ENCODE peak calls at places on chromosomes 16 and 17, in nine cellular contexts. K, Y, P, G, Z, S, W, V and I are unnamed samples.

GRCh38 chr17:29682987-29683386 is 60.3 kb upstream of the CORO6 start:
- DNase-seq in Z (no peak), K (no peak), Y (no peak), S (no peak), W (no peak), V (no peak), P (no peak), G (no peak), I (no peak)

GRCh38 chr17:50100921-50101345 is 5.8 kb downstream of the PDK2 start:
- DNase-seq in Z (no peak), K (no peak), Y (no peak), V (no peak), G (no peak), S (no peak), P (no peak), W (no peak), I (no peak)

GRCh38 chr16:84044108-84044488 is 1.5 kb upstream of the SLC38A8 start:
- DNase-seq in S (peak; percentile 53), G (peak; percentile 41), V (no peak), Y (no peak), K (no peak), W (peak; percentile 29), P (peak; percentile 39), Z (no peak), I (no peak)

GRCh38 chr17:66777689-66778225 is 57.2 kb upstream of the CACNG5 start:
- DNase-seq in Z (no peak), Y (no peak), W (no peak), P (no peak), V (no peak), G (no peak), S (no peak), K (no peak), I (no peak)

GRCh38 chr16:24075929-24076716 is 180.0 kb upstream of the CACNG3 start:
- DNase-seq in K (no peak), S (no peak), W (no peak), V (no peak), Y (no peak), P (no peak), G (peak; percentile 10), Z (no peak), I (no peak)

GRCh38 chr17:48646183-48647102 is 20.3 kb upstream of the HOXB9 start:
- DNase-seq in V (no peak), K (peak; percentile 88), P (no peak), G (peak; percentile 53), S (peak; percentile 80), W (no peak), Z (no peak), Y (no peak), I (no peak)

GRCh38 chr16:88914750-88915368 is 48.4 kb upstream of the PABPN1L start:
- DNase-seq in V (peak; percentile 81), S (no peak), P (no peak), G (no peak), Z (no peak), Y (no peak), K (no peak), W (peak; percentile 62), I (no peak)

GRCh38 chr17:79631640-79632431 is 21.0 kb upstream of the RBFOX3 start:
- DNase-seq in S (no peak), Y (no peak), P (no peak), K (peak; percentile 10), W (no peak), Z (peak; percentile 17), G (no peak), V (peak; percentile 12), I (peak; percentile 1)

GRCh38 chr16:23999663-24000062 is 163.9 kb downstream of the PRKCB start:
- DNase-seq in Y (no peak), Z (no peak), G (no peak), P (no peak), V (no peak), K (no peak), S (no peak), W (no peak), I (no peak)

GRCh38 chr16:8831450-8832382 is 34.1 kb downstream of the PMM2 start:
- DNase-seq in W (no peak), S (no peak), K (no peak), V (no peak), P (no peak), G (no peak), Z (no peak), Y (no peak), I (no peak)

GRCh38 chr17:57261084-57261461 is 4.8 kb downstream of the MSI2 start:
- DNase-seq in S (no peak), Y (no peak), K (no peak), W (no peak), G (no peak), Z (no peak), P (no peak), V (no peak), I (no peak)

GRCh38 chr16:11909653-11910551 is 5.9 kb downstream of the GSPT1 start:
- DNase-seq in K (no peak), V (no peak), Z (no peak), Y (no peak), G (no peak), S (no peak), P (no peak), W (no peak), I (no peak)
- H3K27ac ChIP-seq in K (no peak overlapping the region), V (peak overlapping the region; percentile 44), Z (no peak overlapping the region), Y (no peak overlapping the region), G (no peak overlapping the region), S (no peak overlapping the region), P (no peak overlapping the region), W (no peak overlapping the region), I (no peak overlapping the region)

GRCh38 chr16:71915350-71915749 is 20.0 kb downstream of the IST1 start:
- DNase-seq in P (no peak), K (no peak), Y (no peak), Z (no peak), G (no peak), S (no peak), W (no peak), V (no peak), I (no peak)

GRCh38 chr16:71917900-71918299 is 22.6 kb downstream of the IST1 start:
- DNase-seq in V (no peak), P (no peak), Y (no peak), W (peak; percentile 26), G (no peak), Z (no peak), K (no peak), S (no peak), I (no peak)

GRCh38 chr16:71912483-71912882 is 17.2 kb downstream of the IST1 start:
- DNase-seq in P (no peak), W (no peak), S (no peak), G (no peak), Z (no peak), V (no peak), Y (no peak), K (no peak), I (no peak)

GRCh38 chr16:71916397-71916920 is 21.1 kb downstream of the IST1 start:
- DNase-seq in S (no peak), Y (no peak), Z (no peak), P (no peak), K (no peak), W (peak; percentile 19), V (no peak), G (no peak), I (no peak)

DNA sequence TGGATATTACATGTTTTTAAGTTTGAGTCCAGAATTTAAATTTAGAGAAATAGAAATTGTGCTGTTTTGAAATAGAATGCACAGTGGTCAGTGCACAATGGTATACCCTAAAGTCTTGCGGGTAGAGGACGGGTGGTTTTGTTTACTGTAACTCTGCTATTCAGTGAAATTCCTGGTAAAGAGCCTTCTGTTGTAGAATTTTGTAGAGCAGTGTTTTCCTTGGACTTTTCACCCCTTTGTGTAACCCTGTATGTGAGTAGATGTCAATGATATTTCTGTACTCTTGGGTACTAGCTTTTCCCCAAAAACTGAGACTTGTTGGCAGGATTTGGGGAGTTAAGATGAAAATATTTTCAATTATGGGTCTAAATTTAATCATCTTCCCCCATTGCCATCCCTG is 19.5 kb downstream of the IST1 start:
- DNase-seq in G (no peak), S (no peak), K (no peak), Z (no peak), Y (no peak), W (no peak), P (no peak), V (no peak), I (no peak)
- H3K9me3 ChIP-seq in G (peaks cover 8% of the 10 kb centered on the region), S (peaks cover 6% of the 10 kb centered on the region), K (no peaks in the 10 kb centered on the region), Z (no peaks in the 10 kb centered on the region), Y (no peaks in the 10 kb centered on the region), W (no peaks in the 10 kb centered on the region), P (no peaks in the 10 kb centered on the region), V (no peaks in the 10 kb centered on the region), I (no peaks in the 10 kb centered on the region)

GRCh38 chr16:27223226-27223610 is 19.9 kb downstream of the KDM8 start:
- DNase-seq in V (no peak), Y (no peak), Z (no peak), K (no peak), W (no peak), P (no peak), S (no peak), G (no peak), I (no peak)
- H3K27ac ChIP-seq in V (peak overlapping the region; percentile 81), Y (no peak overlapping the region), Z (no peak overlapping the region), K (peak overlapping the region; percentile 17), W (peak overlapping the region; percentile 86), P (no peak overlapping the region), S (no peak overlapping the region), G (no peak overlapping the region), I (no peak overlapping the region)

DNA sequence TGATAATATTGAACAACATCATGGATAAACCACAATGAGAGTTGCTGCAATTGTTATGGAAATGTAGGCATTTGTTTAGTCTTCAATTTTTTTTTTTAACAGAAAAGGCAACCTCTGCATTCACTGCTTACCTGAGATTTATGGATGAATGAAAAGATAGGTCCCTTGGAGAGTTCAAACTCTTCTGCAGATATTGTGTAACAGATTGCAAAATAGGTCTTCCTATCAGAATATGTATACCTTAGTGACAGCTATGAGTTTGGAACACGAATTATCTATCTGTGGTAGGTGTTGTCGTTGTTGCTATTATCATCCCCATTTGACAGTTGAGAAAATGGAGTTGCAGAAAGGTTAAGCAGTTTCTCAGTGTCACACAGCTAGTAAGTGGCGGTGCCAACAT is 1.2 kb upstream of the KCNJ16 start:
- DNase-seq in Y (no peak), P (no peak), W (no peak), G (no peak), V (no peak), S (no peak), K (no peak), Z (no peak), I (no peak)
- H3K9me3 ChIP-seq in Y (no peaks in the 10 kb centered on the region), P (no peaks in the 10 kb centered on the region), W (no peaks in the 10 kb centered on the region), G (peaks cover 3% of the 10 kb centered on the region), V (no peaks in the 10 kb centered on the region), S (no peaks in the 10 kb centered on the region), K (no peaks in the 10 kb centered on the region), Z (no peaks in the 10 kb centered on the region), I (no peaks in the 10 kb centered on the region)

GRCh38 chr16:3819741-3820724 is 60.5 kb downstream of the CREBBP start:
- DNase-seq in Z (peak; percentile 38), Y (no peak), W (peak; percentile 97), S (peak; percentile 67), G (peak; percentile 27), K (no peak), P (peak; percentile 64), V (no peak), I (peak; percentile 47)
- H3K27ac ChIP-seq in Z (no peak overlapping the region), Y (no peak overlapping the region), W (peak overlapping the region; percentile 23), S (no peak overlapping the region), G (no peak overlapping the region), K (no peak overlapping the region), P (peak overlapping the region; percentile 28), V (peak overlapping the region; percentile 36), I (peak overlapping the region; percentile 52)

GRCh38 chr16:31879937-31880321 is 6.3 kb downstream of the ZNF267 start:
- DNase-seq in V (no peak), K (no peak), P (no peak), Z (no peak), Y (no peak), G (no peak), W (no peak), S (no peak), I (no peak)
- H3K9me3 ChIP-seq in V (no peaks in the 10 kb centered on the region), K (no peaks in the 10 kb centered on the region), P (no peaks in the 10 kb centered on the region), Z (no peaks in the 10 kb centered on the region), Y (no peaks in the 10 kb centered on the region), G (no peaks in the 10 kb centered on the region), W (no peaks in the 10 kb centered on the region), S (peaks cover 81% of the 10 kb centered on the region), I (no peaks in the 10 kb centered on the region)